ENCODE peak calls at places on chromosomes 7 and 10, in ten cellular contexts. J, L, K, C, D, V, B, H, Y and F are unnamed samples.

GRCh38 chr7:95535647-95536046 is 49.9 kb downstream of the ASB4 start:
- DNase-seq in J (no peak), L (no peak), K (no peak), C (no peak), D (no peak), V (no peak), B (no peak), H (no peak), Y (no peak), F (no peak)

GRCh38 chr10:128143531-128143930 is 17.3 kb upstream of the MKI67 start:
- DNase-seq in J (no peak), L (no peak), K (no peak), C (no peak), D (no peak), V (no peak), B (no peak), H (no peak), Y (no peak), F (no peak)

GRCh38 chr10:110918633-110919348 is at the start of gene BBIP1:
- DNase-seq in J (peak; percentile 98), L (no peak), K (peak; percentile 100), C (no peak), D (no peak), V (no peak), B (peak; percentile 92), H (peak; percentile 100), Y (peak; percentile 100), F (no peak)

GRCh38 chr10:124672181-124672638 is 72.0 kb downstream of the FAM53B start:
- DNase-seq in J (no peak), L (no peak), K (no peak), C (no peak), D (no peak), V (no peak), B (no peak), H (no peak), Y (no peak), F (no peak)

GRCh38 chr7:137360087-137360679 is 16.6 kb upstream of the PTN start:
- DNase-seq in J (no peak), L (no peak), K (no peak), C (no peak), D (no peak), V (no peak), B (no peak), H (no peak), Y (no peak), F (no peak)

GRCh38 chr7:42096681-42097637 is 140.1 kb downstream of the GLI3 start:
- DNase-seq in J (no peak), L (no peak), K (peak; percentile 53), C (peak; percentile 23), D (peak; percentile 62), V (no peak), B (no peak), H (peak; percentile 31), Y (no peak), F (peak; percentile 16)

GRCh38 chr7:21318190-21318915 is 109.5 kb upstream of the SP4 start:
- DNase-seq in J (no peak), L (no peak), K (no peak), C (no peak), D (no peak), V (no peak), B (no peak), H (peak; percentile 5), Y (peak; percentile 20), F (no peak)

GRCh38 chr10:31942892-31943291 is 14.3 kb upstream of the ARHGAP12 start:
- DNase-seq in J (no peak), L (no peak), K (no peak), C (no peak), D (no peak), V (no peak), B (no peak), H (no peak), Y (peak; percentile 72), F (no peak)

GRCh38 chr7:128135275-128136214 is 104.3 kb upstream of the LRRC4 start:
- DNase-seq in J (no peak), L (no peak), K (peak; percentile 37), C (peak; percentile 25), D (peak; percentile 63), V (peak; percentile 13), B (peak; percentile 55), H (peak; percentile 92), Y (peak; percentile 44), F (peak; percentile 27)

GRCh38 chr10:14215601-14216000 is 115.1 kb downstream of the FRMD4A start:
- DNase-seq in J (no peak), L (no peak), K (no peak), C (no peak), D (no peak), V (no peak), B (no peak), H (no peak), Y (no peak), F (no peak)

GRCh38 chr10:103276941-103277712 is at the start of gene INA:
- DNase-seq in J (no peak), L (no peak), K (peak; percentile 61), C (no peak), D (no peak), V (no peak), B (peak; percentile 53), H (peak; percentile 71), Y (no peak), F (no peak)

GRCh38 chr10:121610798-121611325 is 12.6 kb upstream of the FGFR2 start:
- DNase-seq in J (no peak), L (no peak), K (no peak), C (no peak), D (no peak), V (no peak), B (no peak), H (no peak), Y (peak; percentile 90), F (peak; percentile 17)

GRCh38 chr10:101512741-101513140 is 75.3 kb downstream of the POLL start:
- DNase-seq in J (no peak), L (no peak), K (peak; percentile 78), C (no peak), D (no peak), V (no peak), B (no peak), H (peak; percentile 86), Y (peak; percentile 64), F (peak; percentile 31)

GRCh38 chr10:3196482-3196881 is 23.9 kb upstream of the PITRM1 start:
- DNase-seq in J (no peak), L (no peak), K (no peak), C (no peak), D (no peak), V (no peak), B (no peak), H (no peak), Y (no peak), F (no peak)

GRCh38 chr7:64098-64521 is 128.3 kb upstream of the FAM20C start:
- DNase-seq in J (no peak), L (peak; percentile 50), K (peak; percentile 74), C (peak; percentile 73), D (peak; percentile 73), V (peak; percentile 27), B (peak; percentile 8), H (peak; percentile 81), Y (peak; percentile 53), F (peak; percentile 58)

DNA sequence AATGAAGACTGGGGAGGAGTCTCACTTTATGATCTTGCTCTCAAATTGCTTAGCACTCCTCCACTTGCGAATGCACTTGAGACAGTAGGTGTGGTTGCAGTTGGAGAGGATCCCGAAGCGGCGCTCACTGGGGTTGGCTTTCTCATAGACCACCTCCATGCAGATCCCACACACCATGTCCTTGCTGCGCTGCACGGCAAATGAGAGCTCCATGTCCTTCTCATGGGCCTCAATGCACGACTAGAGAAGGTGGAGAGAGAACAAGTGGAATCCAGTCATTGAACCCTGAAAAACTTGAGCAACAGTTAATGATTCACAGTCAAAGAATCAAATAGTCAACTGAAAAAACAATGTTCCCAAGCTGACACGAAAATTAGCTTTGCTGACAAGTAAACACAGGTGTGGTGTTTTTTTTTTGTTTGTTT is 22.7 kb downstream of the MKRN1 start:
- DNase-seq in J (no peak), L (no peak), K (no peak), C (no peak), D (no peak), V (no peak), B (no peak), H (no peak), Y (peak; percentile 36), F (no peak)
- H3K36me3 ChIP-seq in J (peaks cover 56% of the 10 kb centered on the region), L (peaks cover 18% of the 10 kb centered on the region), K (peaks cover 49% of the 10 kb centered on the region), C (no peaks in the 10 kb centered on the region), D (peaks cover 3% of the 10 kb centered on the region), V (peaks cover 7% of the 10 kb centered on the region), B (peaks cover 86% of the 10 kb centered on the region), H (peaks cover 28% of the 10 kb centered on the region), Y (peaks cover 17% of the 10 kb centered on the region), F (peaks cover 4% of the 10 kb centered on the region)

DNA sequence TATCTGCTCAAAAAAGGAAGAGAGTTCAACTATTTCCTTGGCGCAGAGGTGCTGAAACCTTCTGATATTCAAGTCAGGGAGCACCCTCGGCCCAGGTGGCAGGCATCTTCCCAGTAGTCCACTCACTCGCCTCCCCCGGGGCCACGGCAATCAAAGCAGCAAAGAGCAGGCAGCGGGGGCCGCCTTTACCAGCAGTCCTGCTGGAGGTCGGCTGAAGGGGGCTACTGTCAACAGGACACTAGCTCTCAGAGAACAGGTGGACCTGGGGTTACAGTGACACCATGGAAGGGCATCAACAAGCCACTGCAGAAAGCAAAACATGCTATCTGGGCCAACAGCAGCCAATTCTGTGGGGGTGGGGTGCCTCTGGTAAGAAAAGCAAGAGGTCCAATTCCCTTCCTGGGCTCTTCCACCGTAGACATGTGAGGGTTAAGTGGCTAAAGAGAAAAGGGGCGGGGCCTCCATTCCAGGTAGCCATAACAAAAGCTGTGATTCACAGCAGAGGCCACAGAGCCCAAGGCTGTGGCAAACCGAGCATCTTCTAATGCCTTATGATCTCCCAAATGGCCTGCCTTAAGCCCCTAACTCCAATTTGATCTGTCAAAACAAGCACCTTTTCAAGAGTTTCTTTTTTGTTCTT is 9.4 kb downstream of the FZD9 start:
- DNase-seq in J (no peak), L (no peak), K (no peak), C (no peak), D (no peak), V (no peak), B (no peak), H (no peak), Y (no peak), F (no peak)
- H3K36me3 ChIP-seq in J (peaks cover 54% of the 10 kb centered on the region), L (peaks cover 59% of the 10 kb centered on the region), K (peaks cover 69% of the 10 kb centered on the region), C (no peaks in the 10 kb centered on the region), D (peaks cover 7% of the 10 kb centered on the region), V (peaks cover 13% of the 10 kb centered on the region), B (peaks cover 82% of the 10 kb centered on the region), H (peaks cover 69% of the 10 kb centered on the region), Y (peaks cover 31% of the 10 kb centered on the region), F (peaks cover 41% of the 10 kb centered on the region)

DNA sequence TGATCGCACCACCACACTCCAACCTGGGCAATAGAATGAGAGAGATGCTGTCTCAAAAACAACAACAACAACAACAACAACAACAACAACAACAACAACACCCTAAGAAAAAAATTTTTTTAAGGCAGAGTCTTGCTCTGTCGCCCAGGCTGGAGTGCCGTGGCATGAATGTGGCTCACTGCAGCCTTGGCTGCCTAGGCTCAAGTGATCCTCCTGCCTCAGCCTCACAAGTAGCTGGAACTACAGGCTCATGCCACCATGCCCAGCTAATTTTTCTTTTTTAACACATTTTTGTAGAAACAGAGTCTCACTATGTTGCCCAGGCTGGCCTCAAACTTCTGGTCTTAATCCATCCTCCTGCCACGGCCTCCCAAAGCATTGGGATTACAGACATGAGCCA is 18.6 kb downstream of the ALDH18A1 start:
- DNase-seq in J (no peak), L (no peak), K (no peak), C (no peak), D (no peak), V (no peak), B (no peak), H (no peak), Y (no peak), F (no peak)
- H3K36me3 ChIP-seq in J (peaks cover 35% of the 10 kb centered on the region), L (peaks cover 10% of the 10 kb centered on the region), K (peaks cover 58% of the 10 kb centered on the region), C (no peaks in the 10 kb centered on the region), D (peaks cover 6% of the 10 kb centered on the region), V (peaks cover 5% of the 10 kb centered on the region), B (peaks cover 74% of the 10 kb centered on the region), H (peaks cover 77% of the 10 kb centered on the region), Y (peaks cover 20% of the 10 kb centered on the region), F (peaks cover 74% of the 10 kb centered on the region)

GRCh38 chr7:5216931-5217330 is 26.9 kb downstream of the WIPI2 start:
- DNase-seq in J (no peak), L (peak; percentile 4), K (no peak), C (peak; percentile 5), D (no peak), V (no peak), B (no peak), H (no peak), Y (no peak), F (no peak)
- H3K36me3 ChIP-seq in J (peaks cover 50% of the 10 kb centered on the region), L (peaks cover 17% of the 10 kb centered on the region), K (peaks cover 61% of the 10 kb centered on the region), C (no peaks in the 10 kb centered on the region), D (peaks cover 17% of the 10 kb centered on the region), V (peaks cover 11% of the 10 kb centered on the region), B (peaks cover 86% of the 10 kb centered on the region), H (peaks cover 48% of the 10 kb centered on the region), Y (peaks cover 26% of the 10 kb centered on the region), F (peaks cover 51% of the 10 kb centered on the region)